ENCODE peak calls at places on chromosomes 16 and 17, in four cellular contexts. J, Z, P and H are unnamed samples.

GRCh38 chr16:9115277-9115676 is 23.8 kb downstream of the HAPSTR1 start:
- DNase-seq in Z (no peak), J (no peak), P (no peak), H (no peak)

GRCh38 chr17:18185832-18186231 is 2.2 kb downstream of the ALKBH5 start:
- DNase-seq in P (no peak), Z (no peak), J (no peak), H (no peak)

GRCh38 chr17:48600244-48601098 is 4.3 kb downstream of the HOXB6 start:
- DNase-seq in Z (no peak), P (no peak), J (no peak), H (no peak)

GRCh38 chr17:73139296-73139695 is 25.5 kb upstream of the SSTR2 start:
- DNase-seq in J (no peak), P (no peak), Z (no peak), H (no peak)

GRCh38 chr17:43570518-43570928 is 24.4 kb upstream of the ETV4 start:
- DNase-seq in Z (no peak), P (no peak), J (no peak), H (no peak)

GRCh38 chr17:18038149-18038850 is 668 bp downstream of the ATPAF2 start:
- DNase-seq in P (no peak), Z (no peak), J (no peak), H (no peak)

GRCh38 chr17:14604920-14605599 is 304.2 kb downstream of the HS3ST3B1 start:
- DNase-seq in P (no peak), Z (no peak), J (no peak), H (no peak)

GRCh38 chr16:31138621-31139578 is 3.4 kb upstream of the PRSS8 start:
- DNase-seq in J (peak), Z (peak), P (no peak), H (peak)

GRCh38 chr17:75875940-75876189 is 2.5 kb downstream of the TRIM47 start:
- DNase-seq in Z (peak), P (no peak), J (no peak), H (no peak)

GRCh38 chr17:67119102-67119501 is 74.7 kb downstream of the CACNG1 start:
- DNase-seq in J (no peak), P (no peak), Z (no peak), H (no peak)

GRCh38 chr17:65594585-65594940 is 33.1 kb upstream of the AXIN2 start:
- DNase-seq in J (no peak), P (no peak), Z (no peak), H (no peak)

GRCh38 chr17:66547170-66547865 is 244.9 kb downstream of the PRKCA start:
- DNase-seq in Z (no peak), P (no peak), J (no peak), H (no peak)

GRCh38 chr16:15415411-15416070 is 18.8 kb upstream of the BMERB1 start:
- DNase-seq in P (no peak), Z (no peak), J (no peak), H (no peak)

GRCh38 chr17:55388842-55389241 is 32.8 kb downstream of the MMD start:
- DNase-seq in J (no peak), P (no peak), Z (no peak), H (no peak)

GRCh38 chr17:81294512-81295030 is 536 bp downstream of the SLC38A10 start:
- DNase-seq in P (peak), Z (peak), J (no peak), H (no peak)

GRCh38 chr16:78102122-78102660 is 2.7 kb downstream of the WWOX start:
- DNase-seq in J (no peak), Z (no peak), P (no peak), H (no peak)

GRCh38 chr16:914453-914852 is 56.3 kb downstream of the LMF1 start:
- DNase-seq in Z (no peak), P (no peak), J (no peak), H (no peak)

DNA sequence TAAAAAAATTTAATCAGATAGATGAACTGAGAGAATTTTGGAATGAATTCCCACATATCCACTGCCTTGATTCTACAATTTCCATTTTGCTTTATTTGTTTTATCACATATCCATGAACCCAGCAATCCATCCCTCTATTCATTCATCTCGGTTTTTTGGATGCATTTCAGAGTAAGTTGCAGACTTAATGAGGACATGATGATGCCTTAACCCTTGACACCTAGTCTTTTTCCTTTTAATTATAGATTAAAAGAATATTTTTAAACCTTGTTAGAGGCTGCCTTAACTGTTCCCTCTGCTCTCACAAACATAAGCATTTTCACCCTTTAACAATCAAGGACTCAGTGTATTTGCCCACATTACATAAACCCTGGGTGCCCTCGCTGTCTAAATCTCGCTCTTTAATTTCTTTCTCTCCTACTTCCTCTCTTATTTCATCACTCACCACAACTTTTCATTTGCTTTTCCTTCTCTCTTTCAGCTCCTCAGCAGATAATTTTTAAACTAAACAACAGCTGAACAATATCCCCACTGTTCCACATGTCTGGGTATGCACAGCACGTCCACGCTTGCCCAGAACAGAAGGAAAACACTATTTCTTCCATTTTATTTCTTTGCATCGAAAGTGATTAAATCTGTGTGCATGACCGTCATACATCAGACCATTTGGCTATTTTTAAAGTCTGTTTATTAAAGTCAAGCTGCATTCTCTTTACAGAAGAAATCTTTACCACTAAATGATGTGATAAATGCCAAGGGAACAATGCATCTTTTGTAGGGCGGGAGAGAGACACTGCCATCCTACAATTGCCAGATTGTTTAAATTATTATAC is 39.9 kb downstream of the IQCK start:
- DNase-seq in Z (no peak), J (no peak), P (no peak), H (no peak)
- TF ChIP-seq TEAD4 in Z (no peak), J (no peak), P (no peak), H (no peak)

GRCh38 chr16:71360378-71360777 is 1.9 kb downstream of the CALB2 start:
- DNase-seq in P (peak), J (no peak), Z (no peak), H (no peak)
- TF ChIP-seq TEAD4 in P (no peak), J (no peak), Z (no peak), H (no peak)

DNA sequence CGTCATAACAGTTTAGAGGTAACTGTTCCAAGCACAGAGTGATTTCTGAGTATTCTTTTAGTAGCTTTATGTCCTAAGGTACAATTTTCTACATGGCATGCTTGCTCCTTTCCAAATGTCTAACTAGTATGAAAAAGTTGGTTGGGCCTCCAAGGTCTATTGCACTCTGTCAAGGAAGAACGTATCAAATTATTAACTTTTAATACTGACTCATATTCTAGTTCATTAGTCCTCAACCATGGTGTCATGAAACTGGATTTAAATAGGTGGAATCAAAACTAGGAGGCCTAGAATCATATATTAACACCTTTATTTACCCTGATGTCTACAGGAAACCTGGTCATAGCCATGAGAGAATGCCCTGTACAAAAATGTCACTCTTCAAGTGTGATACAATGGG is 61.4 kb downstream of the STH start:
- DNase-seq in P (no peak), Z (no peak), J (no peak), H (no peak)
- TF ChIP-seq TEAD4 in P (no peak), Z (no peak), J (no peak), H (no peak)

DNA sequence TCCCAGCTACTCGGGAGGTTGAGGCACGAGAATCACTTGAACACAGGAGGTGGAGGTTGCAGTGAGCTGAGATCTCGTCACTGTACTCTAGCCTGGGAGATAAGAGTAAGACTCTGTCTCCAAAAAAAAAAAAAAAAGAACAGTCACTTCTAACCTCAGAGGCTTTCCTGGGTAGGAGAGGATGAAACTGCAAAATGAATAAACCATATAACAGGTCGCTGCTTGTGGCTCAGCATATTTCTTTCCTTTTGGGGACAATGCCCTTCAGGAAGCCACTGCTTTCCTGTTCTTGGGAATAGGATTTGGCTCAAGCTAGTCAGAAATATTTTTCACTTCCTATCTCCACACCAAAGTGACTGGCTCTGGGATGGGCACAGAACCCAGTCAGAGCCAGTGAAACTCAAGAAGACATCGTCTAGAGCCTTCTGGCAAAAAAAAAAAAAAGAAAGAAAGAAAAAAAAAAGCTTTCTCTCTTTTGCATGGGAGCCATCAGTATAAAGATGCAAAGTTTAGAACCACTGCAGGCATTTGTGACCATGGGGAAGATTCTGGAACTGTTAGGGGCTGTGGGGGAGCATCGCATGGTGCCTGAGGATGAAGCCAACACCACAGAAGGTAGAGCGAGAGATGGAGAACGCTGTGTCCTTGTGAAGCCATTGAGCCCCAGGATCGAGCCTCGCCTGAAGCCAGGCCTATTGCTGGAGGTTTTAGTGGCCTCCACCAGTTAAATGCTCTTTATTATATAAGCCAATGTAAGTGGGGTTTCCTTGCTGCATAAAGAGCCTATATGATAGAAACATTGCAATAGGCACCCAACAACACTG is 71.8 kb upstream of the MRTFB start:
- DNase-seq in P (peak), J (no peak), Z (no peak), H (no peak)
- TF ChIP-seq TEAD4 in P (no peak), J (no peak), Z (no peak), H (no peak)

GRCh38 chr17:64083571-64084085 is 46.3 kb downstream of the ERN1 start:
- DNase-seq in Z (no peak), P (no peak), J (no peak), H (no peak)
- TF ChIP-seq TEAD4 in Z (no peak), P (no peak), J (no peak), H (no peak)

GRCh38 chr16:86370036-86370435 is 140.3 kb upstream of the FOXF1 start:
- DNase-seq in Z (no peak), P (no peak), J (no peak), H (no peak)

GRCh38 chr16:86372193-86372592 is 138.1 kb upstream of the FOXF1 start:
- DNase-seq in Z (no peak), P (no peak), J (no peak), H (no peak)

GRCh38 chr16:86368261-86368660 is 142.1 kb upstream of the FOXF1 start:
- DNase-seq in J (no peak), P (no peak), Z (no peak), H (no peak)

GRCh38 chr16:86373502-86373901 is 136.8 kb upstream of the FOXF1 start:
- DNase-seq in Z (no peak), P (no peak), J (no peak), H (no peak)

DNA sequence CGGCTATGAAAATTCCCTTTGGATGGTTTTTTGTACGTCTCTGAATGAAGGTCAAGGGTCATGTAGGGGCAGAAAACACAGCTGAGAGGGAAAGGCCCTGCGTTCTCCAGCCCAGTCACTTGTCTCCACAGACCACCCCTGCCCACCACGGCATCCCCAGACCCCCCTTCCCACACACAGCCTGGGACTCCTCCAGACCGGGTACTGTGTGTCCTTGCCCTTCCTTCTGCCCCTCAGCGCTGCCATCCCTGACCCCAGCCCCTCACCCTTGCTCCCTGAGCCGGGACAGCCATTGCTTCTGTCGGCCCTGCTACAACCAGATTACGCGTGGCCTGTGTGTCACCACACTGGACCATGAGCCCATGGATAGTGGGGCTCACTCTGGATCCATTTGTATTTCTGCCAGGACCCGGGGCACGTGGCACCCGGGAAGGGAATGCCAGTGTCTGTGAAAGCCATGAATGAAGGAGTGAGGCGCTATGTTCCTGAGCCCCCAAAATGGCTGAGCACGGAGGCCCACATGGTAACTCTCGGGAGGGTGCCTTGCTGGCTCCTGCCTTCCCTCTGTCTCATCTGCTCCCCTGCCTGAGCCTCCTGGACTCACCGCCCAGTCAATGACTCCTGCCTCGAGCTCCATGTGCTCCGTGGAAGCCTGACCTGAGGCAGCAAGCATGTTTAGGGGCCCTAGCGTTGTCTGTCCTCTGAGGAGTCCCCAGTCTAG is 139.1 kb upstream of the FOXF1 start:
- DNase-seq in J (no peak), P (no peak), Z (no peak), H (no peak)
- TF ChIP-seq TEAD4 in J (no peak), P (no peak), Z (no peak), H (no peak)

DNA sequence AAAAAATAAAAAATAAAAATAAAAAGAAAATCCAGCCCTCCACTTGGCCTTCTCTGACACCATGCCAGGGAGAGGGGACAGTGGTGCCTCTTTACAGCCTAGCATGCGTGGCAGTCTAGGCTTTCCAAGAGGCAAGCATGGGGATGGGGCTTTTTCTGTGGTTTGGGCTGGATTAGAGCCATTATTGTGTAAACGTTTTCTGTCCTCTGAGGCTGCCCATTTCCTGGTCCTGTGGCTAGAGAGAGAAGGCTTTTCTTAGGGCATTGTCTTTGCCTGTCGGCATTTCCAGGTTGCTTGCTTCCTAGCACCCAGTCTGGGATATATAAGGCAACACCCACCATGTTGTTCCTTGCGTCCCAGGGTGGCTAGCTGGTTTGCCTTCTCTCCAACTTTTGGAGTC is 2.7 kb upstream of the DHRS7B start:
- DNase-seq in P (no peak), J (no peak), Z (no peak), H (no peak)
- TF ChIP-seq TEAD4 in P (no peak), J (no peak), Z (no peak), H (no peak)

GRCh38 chr17:5209396-5209795 is 17.7 kb upstream of the ZNF594 start:
- DNase-seq in Z (no peak), J (no peak), P (no peak), H (no peak)

GRCh38 chr17:5211458-5211857 is 19.8 kb upstream of the ZNF594 start:
- DNase-seq in Z (no peak), P (no peak), J (no peak), H (no peak)

GRCh38 chr17:5210853-5211252 is 19.2 kb upstream of the ZNF594 start:
- DNase-seq in Z (no peak), J (no peak), P (no peak), H (no peak)

GRCh38 chr17:5210091-5210490 is 18.4 kb upstream of the ZNF594 start:
- DNase-seq in Z (no peak), P (no peak), J (no peak), H (no peak)
- TF ChIP-seq TEAD4 in Z (no peak), P (no peak), J (no peak), H (no peak)

DNA sequence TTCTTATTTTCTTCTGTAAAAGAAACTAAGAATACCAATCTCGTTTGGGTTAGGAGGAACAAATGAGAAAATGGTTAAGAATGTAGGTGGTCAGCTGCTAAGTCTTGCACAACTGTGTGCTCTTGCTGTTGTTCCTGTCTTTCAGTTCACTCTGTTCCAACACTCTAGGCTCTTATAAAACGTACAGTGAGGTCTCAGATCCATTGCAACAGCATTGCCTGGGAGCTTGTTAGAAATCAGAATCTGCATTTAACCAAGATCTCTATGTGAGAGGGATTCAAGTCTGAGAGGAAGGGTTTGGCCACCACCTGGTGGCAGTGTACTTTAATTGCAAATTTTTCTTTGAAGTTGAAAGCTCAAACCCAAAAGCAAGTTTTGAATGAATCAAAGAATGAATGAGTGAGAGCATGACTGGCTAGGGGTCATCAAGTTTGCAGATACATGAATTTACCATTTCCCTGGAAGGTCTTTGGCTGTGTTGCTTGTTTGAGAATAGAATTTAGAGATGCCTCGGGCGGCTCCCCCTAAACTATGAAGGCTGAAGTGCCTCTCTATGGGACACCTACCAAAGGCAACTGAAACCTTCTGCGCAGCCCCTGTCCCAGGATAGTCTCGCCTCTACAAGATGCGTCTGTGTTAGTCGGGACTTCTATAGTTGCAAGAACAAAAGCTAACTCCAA is 2.5 kb downstream of the ALOX15B start:
- DNase-seq in J (no peak), P (peak), Z (peak), H (no peak)
- TF ChIP-seq TEAD4 in J (no peak), P (no peak), Z (no peak), H (no peak)

GRCh38 chr16:80899804-80900592 is 95.6 kb upstream of the CDYL2 start:
- DNase-seq in J (no peak), Z (peak), P (peak), H (no peak)

GRCh38 chr16:80896778-80897177 is 92.4 kb upstream of the CDYL2 start:
- DNase-seq in P (no peak), J (no peak), Z (no peak), H (peak)

GRCh38 chr16:80889779-80890359 is 85.5 kb upstream of the CDYL2 start:
- DNase-seq in P (no peak), J (no peak), Z (no peak), H (no peak)

GRCh38 chr16:80894091-80894490 is 89.7 kb upstream of the CDYL2 start:
- DNase-seq in J (no peak), P (no peak), Z (no peak), H (no peak)
- TF ChIP-seq TEAD4 in J (no peak), P (no peak), Z (no peak), H (no peak)